ENCODE peak calls at places on chromosomes 11 and 22, in four cellular contexts. One of them, this sample, is unnamed.

GRCh38 chr11:128886401-128887119 is 4.6 kb upstream of the KCNJ5 start:
- DNase-seq in stomach: peak; percentile 71
- DNase-seq in H1: no peak
- DNase-seq in transverse colon: peak; percentile 27
- DNase-seq in this sample: no peak

GRCh38 chr11:123441161-123441560 is 11.1 kb downstream of the GRAMD1B start:
- DNase-seq in transverse colon: no peak
- DNase-seq in stomach: no peak
- DNase-seq in H1: no peak
- DNase-seq in this sample: no peak

GRCh38 chr11:36131719-36132349 is 157.4 kb downstream of the COMMD9 start:
- DNase-seq in stomach: peak; percentile 30
- DNase-seq in transverse colon: peak; percentile 14
- DNase-seq in H1: peak; percentile 66
- DNase-seq in this sample: peak; percentile 69

GRCh38 chr11:63602296-63602695 is 11.9 kb downstream of the PLAAT3 start:
- DNase-seq in H1: no peak
- DNase-seq in stomach: no peak
- DNase-seq in transverse colon: no peak
- DNase-seq in this sample: peak; percentile 64

GRCh38 chr11:72119188-72119587 is 6.7 kb upstream of the ANAPC15 start:
- DNase-seq in stomach: no peak
- DNase-seq in transverse colon: no peak
- DNase-seq in H1: no peak
- DNase-seq in this sample: no peak

GRCh38 chr11:18527512-18527911 is 770 bp upstream of the TSG101 start:
- DNase-seq in stomach: no peak
- DNase-seq in H1: no peak
- DNase-seq in transverse colon: no peak
- DNase-seq in this sample: no peak

GRCh38 chr11:122319842-122320555 is 204.0 kb upstream of the BLID start:
- DNase-seq in transverse colon: no peak
- DNase-seq in stomach: no peak
- DNase-seq in H1: no peak
- DNase-seq in this sample: no peak

GRCh38 chr11:26985941-26986340 is 8.0 kb upstream of the FIBIN start:
- DNase-seq in stomach: no peak
- DNase-seq in H1: no peak
- DNase-seq in transverse colon: no peak
- DNase-seq in this sample: no peak

GRCh38 chr11:99198215-99198614 is 177.5 kb downstream of the CNTN5 start:
- DNase-seq in transverse colon: no peak
- DNase-seq in stomach: no peak
- DNase-seq in H1: no peak
- DNase-seq in this sample: no peak

GRCh38 chr11:120174866-120175265 is 36.0 kb upstream of the OAF start:
- DNase-seq in H1: no peak
- DNase-seq in transverse colon: no peak
- DNase-seq in stomach: no peak
- DNase-seq in this sample: no peak

GRCh38 chr11:8829556-8829955 is 81.4 kb upstream of the AKIP1 start:
- DNase-seq in stomach: no peak
- DNase-seq in transverse colon: no peak
- DNase-seq in H1: no peak
- DNase-seq in this sample: no peak

GRCh38 chr11:95625164-95626017 is 164.2 kb downstream of the FAM76B start:
- DNase-seq in transverse colon: no peak
- DNase-seq in H1: no peak
- DNase-seq in stomach: no peak
- DNase-seq in this sample: no peak

GRCh38 chr22:37486224-37486845 is at the start of gene MFNG:
- DNase-seq in stomach: peak; percentile 78
- DNase-seq in H1: peak; percentile 83
- DNase-seq in transverse colon: peak; percentile 84
- DNase-seq in this sample: peak; percentile 68

GRCh38 chr22:43304831-43305230 is 38.3 kb downstream of the SCUBE1 start:
- DNase-seq in stomach: no peak
- DNase-seq in transverse colon: no peak
- DNase-seq in H1: no peak
- DNase-seq in this sample: no peak

GRCh38 chr11:95849087-95849825 is 59.0 kb downstream of the CEP57 start:
- DNase-seq in stomach: peak; percentile 41
- DNase-seq in H1: peak; percentile 48
- DNase-seq in transverse colon: peak; percentile 44
- DNase-seq in this sample: peak; percentile 37

GRCh38 chr11:58004664-58005063 is 19.0 kb upstream of the OR9Q1 start:
- DNase-seq in transverse colon: no peak
- DNase-seq in stomach: no peak
- DNase-seq in H1: no peak
- DNase-seq in this sample: no peak

GRCh38 chr22:19843857-19844422 is 10.7 kb downstream of the GNB1L start:
- DNase-seq in stomach: no peak
- DNase-seq in H1: peak; percentile 49
- DNase-seq in transverse colon: no peak
- DNase-seq in this sample: no peak

GRCh38 chr11:10122337-10123197 is 171.5 kb downstream of the SBF2 start:
- DNase-seq in transverse colon: no peak
- DNase-seq in stomach: no peak
- DNase-seq in H1: no peak
- DNase-seq in this sample: peak; percentile 22

GRCh38 chr11:73391665-73392064 is 15.5 kb downstream of the RELT start:
- DNase-seq in transverse colon: no peak
- DNase-seq in H1: no peak
- DNase-seq in stomach: no peak
- DNase-seq in this sample: no peak

GRCh38 chr11:107136892-107137291 is 118.6 kb upstream of the GUCY1A2 start:
- DNase-seq in transverse colon: no peak
- DNase-seq in stomach: no peak
- DNase-seq in H1: no peak
- DNase-seq in this sample: no peak

GRCh38 chr22:48942698-48943566 is 884.7 kb downstream of the BRD1 start:
- DNase-seq in stomach: peak; percentile 21
- DNase-seq in H1: peak; percentile 24
- DNase-seq in transverse colon: peak; percentile 2
- DNase-seq in this sample: no peak

GRCh38 chr22:50695421-50696250 is 23.0 kb downstream of the SHANK3 start:
- DNase-seq in stomach: no peak
- DNase-seq in H1: no peak
- DNase-seq in transverse colon: no peak
- DNase-seq in this sample: no peak

GRCh38 chr11:74278721-74279148 is 32.7 kb downstream of the P4HA3 start:
- DNase-seq in H1: no peak
- DNase-seq in transverse colon: peak; percentile 42
- DNase-seq in stomach: no peak
- DNase-seq in this sample: peak; percentile 77

DNA sequence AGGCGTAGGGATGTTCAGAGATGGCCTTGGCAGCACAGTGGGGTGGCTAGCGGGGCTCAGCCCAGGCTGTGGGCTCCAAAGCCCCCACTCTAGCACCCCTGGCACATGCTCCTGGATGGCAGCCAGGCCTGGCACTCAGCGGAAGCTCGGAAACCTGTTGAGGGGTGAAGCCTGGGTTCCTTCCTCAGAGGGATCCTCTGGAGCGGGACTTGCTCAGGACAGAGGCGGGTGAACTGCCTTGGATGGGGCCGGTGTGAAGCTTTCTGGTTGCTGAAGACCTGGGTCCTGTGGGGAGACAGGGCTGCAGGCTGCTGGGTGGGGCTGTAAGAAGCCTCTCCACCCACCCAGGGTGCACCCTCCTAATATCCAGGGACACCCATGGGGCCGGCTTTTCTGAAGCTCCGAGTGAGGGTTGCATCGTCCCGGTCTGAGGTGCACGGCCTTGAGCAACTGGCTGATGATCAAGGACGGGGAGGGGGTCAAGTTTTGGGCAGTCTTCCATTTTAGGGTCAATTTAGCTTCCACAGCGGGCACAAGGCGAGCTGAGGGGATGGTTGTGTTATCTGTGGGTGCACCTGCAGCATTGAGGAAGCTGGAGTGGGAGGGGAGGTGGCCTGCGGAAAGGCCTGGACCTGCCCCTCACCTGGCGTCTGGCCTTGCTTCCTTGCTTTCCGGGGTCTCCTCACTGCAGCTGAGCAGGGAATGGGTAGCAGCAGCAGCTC is 5.2 kb downstream of the MRGPRE start:
- DNase-seq in stomach: no peak
- DNase-seq in transverse colon: no peak
- DNase-seq in H1: no peak
- DNase-seq in this sample: no peak
- TF ChIP-seq CTCF in stomach: no peak
- TF ChIP-seq CTCF in transverse colon: no peak
- TF ChIP-seq CTCF in H1: no peak
- TF ChIP-seq CTCF in this sample: no peak

GRCh38 chr11:67251841-67252240 is 14.4 kb upstream of the GRK2 start:
- DNase-seq in H1: no peak
- DNase-seq in transverse colon: no peak
- DNase-seq in stomach: no peak
- DNase-seq in this sample: no peak
- H3K36me3 ChIP-seq in H1: peaks cover 91% of the 10 kb centered on the region
- H3K36me3 ChIP-seq in transverse colon: peaks cover 71% of the 10 kb centered on the region
- H3K36me3 ChIP-seq in stomach: peaks cover 99% of the 10 kb centered on the region
- H3K36me3 ChIP-seq in this sample: no peaks in the 10 kb centered on the region

GRCh38 chr11:78199653-78200015 is 10.9 kb downstream of the USP35 start:
- DNase-seq in stomach: no peak
- DNase-seq in transverse colon: no peak
- DNase-seq in H1: no peak
- DNase-seq in this sample: no peak

GRCh38 chr11:78200553-78200952 is 11.8 kb downstream of the USP35 start:
- DNase-seq in H1: no peak
- DNase-seq in transverse colon: no peak
- DNase-seq in stomach: no peak
- DNase-seq in this sample: no peak

GRCh38 chr11:78201096-78201495 is 12.4 kb downstream of the USP35 start:
- DNase-seq in H1: no peak
- DNase-seq in transverse colon: no peak
- DNase-seq in stomach: no peak
- DNase-seq in this sample: peak; percentile 21

GRCh38 chr11:78199015-78199652 is 10.4 kb downstream of the USP35 start:
- DNase-seq in H1: no peak
- DNase-seq in stomach: no peak
- DNase-seq in transverse colon: no peak
- DNase-seq in this sample: no peak

GRCh38 chr11:78200061-78200460 is 11.3 kb downstream of the USP35 start:
- DNase-seq in H1: no peak
- DNase-seq in transverse colon: no peak
- DNase-seq in stomach: no peak
- DNase-seq in this sample: peak; percentile 8
- TF ChIP-seq EP300 in H1: no peak
- TF ChIP-seq EP300 in transverse colon: no peak
- TF ChIP-seq EP300 in stomach: no peak
- TF ChIP-seq EP300 in this sample: no peak

GRCh38 chr11:35061516-35062440 is 77.2 kb upstream of the CD44 start:
- DNase-seq in H1: no peak
- DNase-seq in transverse colon: no peak
- DNase-seq in stomach: no peak
- DNase-seq in this sample: no peak

GRCh38 chr11:35059040-35059439 is 79.9 kb upstream of the CD44 start:
- DNase-seq in transverse colon: no peak
- DNase-seq in stomach: no peak
- DNase-seq in H1: no peak
- DNase-seq in this sample: no peak

GRCh38 chr11:35050596-35050995 is 88.4 kb upstream of the CD44 start:
- DNase-seq in H1: no peak
- DNase-seq in stomach: no peak
- DNase-seq in transverse colon: no peak
- DNase-seq in this sample: no peak

GRCh38 chr11:35058318-35058717 is 80.7 kb upstream of the CD44 start:
- DNase-seq in transverse colon: no peak
- DNase-seq in H1: no peak
- DNase-seq in stomach: no peak
- DNase-seq in this sample: no peak

GRCh38 chr11:35056391-35057093 is 82.4 kb upstream of the CD44 start:
- DNase-seq in stomach: no peak
- DNase-seq in transverse colon: no peak
- DNase-seq in H1: no peak
- DNase-seq in this sample: no peak
- TF ChIP-seq CTCF in stomach: no peak
- TF ChIP-seq CTCF in transverse colon: no peak
- TF ChIP-seq CTCF in H1: no peak
- TF ChIP-seq CTCF in this sample: no peak

DNA sequence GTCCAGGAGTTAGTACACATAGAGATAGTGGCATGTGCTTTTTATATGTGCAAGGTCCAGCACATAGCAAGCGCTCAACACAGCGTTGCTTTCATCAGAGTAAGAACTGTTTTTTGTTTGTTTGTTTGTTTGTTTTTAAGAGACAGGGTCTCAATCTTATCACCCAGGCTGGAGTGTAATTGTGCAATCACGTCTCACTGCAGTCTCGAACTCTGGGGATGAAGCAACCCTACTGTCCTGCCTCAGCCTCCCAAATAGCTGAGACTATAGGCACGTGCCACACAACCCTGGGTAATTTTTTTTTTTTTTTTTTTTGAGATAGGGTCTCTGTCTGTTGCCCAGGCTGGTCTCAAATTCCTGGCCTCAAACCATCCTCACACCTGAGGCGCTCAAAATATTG is 10.8 kb downstream of the TCN2 start:
- DNase-seq in transverse colon: no peak
- DNase-seq in H1: no peak
- DNase-seq in stomach: no peak
- DNase-seq in this sample: no peak
- H3K36me3 ChIP-seq in transverse colon: no peaks in the 10 kb centered on the region
- H3K36me3 ChIP-seq in H1: peaks cover 53% of the 10 kb centered on the region
- H3K36me3 ChIP-seq in stomach: peaks cover 61% of the 10 kb centered on the region
- H3K36me3 ChIP-seq in this sample: no peaks in the 10 kb centered on the region

This sample was measured in ovary.